ENCODE peak calls at places on chromosome 14, in eight cellular contexts. P is choroid plexus epithelial cell, N is fibroblast of lung, C is ascending aorta, F is adrenal gland, R is GM12865, I is OCI-LY7, S is GM13977. H is an unnamed sample.
A peak's percentile ranks its signal among the peaks of the same experiment; 100 is the strongest.

GRCh38 chr14:74571901-74572828 is 39.9 kb downstream of the LTBP2 start:
- DNase-seq in C (peak; percentile 83), P (peak; percentile 99), R (no peak), S (no peak), I (no peak), F (peak; percentile 63), N (peak; percentile 98), H (no peak)

GRCh38 chr14:47149326-47149725 is 497.7 kb upstream of the RPL10L start:
- DNase-seq in I (no peak), R (no peak), P (peak; percentile 2), C (no peak), N (no peak), F (no peak), S (no peak), H (no peak)

GRCh38 chr14:102442241-102443211 is 67.0 kb downstream of the ANKRD9 start:
- DNase-seq in I (no peak), C (no peak), F (no peak), R (no peak), N (no peak), S (no peak), P (no peak), H (no peak)

GRCh38 chr14:100192250-100192671 is 32.8 kb upstream of the DEGS2 start:
- DNase-seq in I (no peak), F (peak; percentile 49), C (peak; percentile 65), P (no peak), N (no peak), R (no peak), S (no peak), H (no peak)

GRCh38 chr14:101077511-101078074 is 174.1 kb upstream of the RTL1 start:
- DNase-seq in S (no peak), I (no peak), P (peak; percentile 41), C (peak; percentile 55), N (no peak), R (no peak), F (no peak), H (peak; percentile 80)

GRCh38 chr14:75273272-75274044 is 5.2 kb upstream of the FOS start:
- DNase-seq in N (peak; percentile 98), C (no peak), R (no peak), S (no peak), P (peak; percentile 98), I (no peak), F (no peak), H (no peak)

GRCh38 chr14:72812292-72812851 is 81.5 kb downstream of the DPF3 start:
- DNase-seq in N (no peak), F (no peak), C (peak; percentile 87), S (no peak), R (no peak), I (no peak), P (no peak), H (no peak)

GRCh38 chr14:101236496-101237240 is 324.6 kb upstream of the DIO3 start:
- DNase-seq in P (no peak), I (no peak), N (no peak), R (no peak), C (peak; percentile 41), S (no peak), F (no peak), H (no peak)

GRCh38 chr14:99627510-99628381 is 17.2 kb upstream of the HHIPL1 start:
- DNase-seq in I (no peak), C (no peak), P (no peak), F (no peak), N (no peak), R (no peak), S (no peak), H (no peak)

GRCh38 chr14:105926415-105927093 is 400.2 kb downstream of the TMEM121 start:
- DNase-seq in F (no peak), P (no peak), R (peak; percentile 57), I (no peak), N (no peak), C (peak; percentile 52), S (no peak), H (no peak)

GRCh38 chr14:95471526-95472304 is 44.7 kb downstream of the SYNE3 start:
- DNase-seq in R (no peak), P (no peak), I (no peak), F (peak; percentile 53), S (no peak), N (no peak), C (no peak), H (no peak)

GRCh38 chr14:52094871-52095270 is 26.0 kb upstream of the NID2 start:
- DNase-seq in C (no peak), N (peak; percentile 39), P (no peak), F (no peak), R (no peak), S (no peak), I (no peak), H (no peak)

GRCh38 chr14:45364565-45364964 is 111.6 kb upstream of the MIS18BP1 start:
- DNase-seq in P (no peak), R (no peak), C (no peak), F (no peak), N (no peak), S (no peak), I (no peak), H (no peak)

GRCh38 chr14:102374264-102374663 is 11.5 kb downstream of the TECPR2 start:
- DNase-seq in S (no peak), C (no peak), F (no peak), P (no peak), N (no peak), I (no peak), R (no peak), H (no peak)

GRCh38 chr14:104184506-104184905 is 46.1 kb downstream of the KIF26A start:
- DNase-seq in S (no peak), C (no peak), N (no peak), F (no peak), R (no peak), I (no peak), P (no peak), H (no peak)
- TF ChIP-seq CTCF in S (no peak), C (no peak), N (no peak), F (no peak), R (no peak), I (no peak), P (no peak), H (no peak)

DNA sequence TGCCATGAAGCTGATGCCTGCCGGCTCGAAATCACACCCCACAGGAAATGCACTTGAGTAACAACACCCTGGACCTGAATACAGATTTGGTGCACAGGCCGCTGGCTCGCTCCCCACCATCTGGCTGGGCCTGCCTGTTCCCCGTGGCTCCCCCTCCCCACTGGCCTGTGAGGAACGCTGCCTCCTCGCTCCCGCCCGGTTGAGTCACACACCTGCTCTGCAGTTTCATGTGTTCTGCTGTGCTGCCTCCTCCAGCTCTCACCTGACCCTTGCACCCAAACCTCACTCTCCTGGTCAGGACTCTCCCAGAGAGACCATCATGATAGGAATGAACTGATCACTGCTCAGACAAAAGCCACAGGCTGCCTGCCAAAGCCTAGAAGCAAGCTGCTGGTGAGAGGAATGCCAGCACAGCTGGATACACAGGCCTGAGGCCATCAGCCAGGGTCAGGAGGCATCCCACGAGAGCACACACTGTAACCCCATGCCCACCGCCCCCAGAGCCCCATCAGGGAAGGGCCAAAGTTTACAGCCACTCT is 3.8 kb upstream of the SIVA1 start:
- DNase-seq in R (no peak), C (peak; percentile 89), P (peak; percentile 66), S (no peak), F (no peak), N (peak; percentile 36), I (peak; percentile 43), H (no peak)
- TF ChIP-seq CTCF in R (no peak), C (no peak), P (no peak), S (no peak), F (no peak), N (no peak), I (no peak), H (no peak)

GRCh38 chr14:77025744-77026165 is 2.8 kb downstream of the IRF2BPL start:
- DNase-seq in P (no peak), S (no peak), I (no peak), R (no peak), N (no peak), F (no peak), C (no peak), H (no peak)
- TF ChIP-seq CTCF in P (no peak), S (no peak), I (no peak), R (no peak), N (no peak), F (no peak), C (no peak), H (no peak)

GRCh38 chr14:23469127-23469905 is at the start of gene NGDN:
- DNase-seq in P (peak; percentile 100), S (peak; percentile 92), N (peak; percentile 100), R (peak; percentile 99), I (peak; percentile 99), C (peak; percentile 99), F (peak; percentile 99), H (peak; percentile 97)
- TF ChIP-seq CTCF in P (peak; percentile 88), S (peak; percentile 73), N (peak; percentile 67), R (peak; percentile 65), I (peak; percentile 73), C (peak; percentile 82), F (peak; percentile 83), H (peak; percentile 85)

GRCh38 chr14:59707778-59708635 is 131.4 kb upstream of the CCDC175 start:
- DNase-seq in N (peak; percentile 2), I (no peak), S (no peak), C (no peak), F (no peak), P (peak; percentile 46), R (no peak), H (no peak)
- TF ChIP-seq CTCF in N (no peak), I (no peak), S (no peak), C (no peak), F (no peak), P (peak; percentile 32), R (no peak), H (no peak)

DNA sequence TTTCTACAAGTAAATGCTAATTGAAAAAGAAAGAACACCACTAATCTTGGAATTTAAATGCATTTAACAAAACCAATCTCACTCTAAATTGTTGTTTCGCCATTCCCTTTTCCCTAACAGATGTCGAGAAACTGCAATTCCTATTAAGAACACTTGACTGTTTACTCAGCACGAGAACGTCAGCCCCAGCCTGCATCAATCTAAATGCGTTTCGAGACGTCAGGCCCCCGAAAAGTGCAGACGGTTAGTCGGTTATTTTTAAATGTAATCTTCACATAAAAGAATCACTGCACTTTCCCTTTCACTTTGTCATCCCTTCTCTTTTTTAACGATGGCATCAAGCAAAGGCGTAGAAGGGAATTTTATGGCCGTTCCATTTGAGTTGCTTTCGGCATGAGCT is 837.6 kb downstream of the VRK1 start:
- DNase-seq in S (no peak), C (no peak), P (no peak), N (no peak), I (no peak), R (peak; percentile 66), F (no peak), H (no peak)
- TF ChIP-seq CTCF in S (no peak), C (no peak), P (no peak), N (no peak), I (no peak), R (no peak), F (no peak), H (no peak)

DNA sequence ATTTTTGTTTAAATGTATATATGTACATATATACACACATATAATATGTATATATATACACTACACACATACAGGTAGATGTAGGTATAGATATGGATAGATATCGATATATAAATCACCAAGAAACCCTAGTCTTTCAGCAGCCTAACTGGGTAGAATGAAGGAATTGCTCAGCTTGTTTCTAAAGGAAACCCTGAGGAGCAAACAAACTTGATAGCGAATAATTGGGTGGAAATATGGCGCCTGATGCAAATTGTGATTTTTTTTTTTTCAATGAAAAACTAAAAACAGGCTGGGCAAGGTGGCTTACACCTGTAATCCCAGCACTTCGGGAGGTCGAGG is 254 bp upstream of the CCDC177 start:
- DNase-seq in R (no peak), N (no peak), S (no peak), C (no peak), F (no peak), I (no peak), P (no peak), H (no peak)
- TF ChIP-seq CTCF in R (no peak), N (no peak), S (no peak), C (no peak), F (peak; percentile 30), I (peak; percentile 28), P (no peak), H (peak; percentile 24)

GRCh38 chr14:31300296-31300695 is 92.7 kb upstream of the HECTD1 start:
- DNase-seq in S (no peak), I (no peak), C (no peak), F (no peak), R (no peak), N (peak; percentile 19), P (peak; percentile 32), H (no peak)
- TF ChIP-seq CTCF in S (no peak), I (no peak), C (no peak), F (no peak), R (no peak), N (no peak), P (peak; percentile 50), H (no peak)

H was measured in osteocyte.